ENCODE peak calls at places on chromosomes 1 and 21, in six cellular contexts. One of them, this sample, is unnamed.

GRCh38 chr1:84686203-84686602 is 4.1 kb downstream of the SSX2IP start:
- DNase-seq in H9: no peak
- DNase-seq in H1: no peak
- DNase-seq in mesenchymal stem cell: no peak
- DNase-seq in neuronal stem cell: no peak
- DNase-seq in IMR-90: no peak
- DNase-seq in this sample: no peak

GRCh38 chr1:226525750-226526149 is 22.8 kb upstream of the STUM start:
- DNase-seq in mesenchymal stem cell: no peak
- DNase-seq in neuronal stem cell: no peak
- DNase-seq in IMR-90: peak
- DNase-seq in H9: no peak
- DNase-seq in H1: no peak
- DNase-seq in this sample: no peak

GRCh38 chr1:168664069-168664834 is 64.8 kb downstream of the DPT start:
- DNase-seq in IMR-90: no peak
- DNase-seq in H1: no peak
- DNase-seq in H9: no peak
- DNase-seq in mesenchymal stem cell: no peak
- DNase-seq in neuronal stem cell: no peak
- DNase-seq in this sample: no peak

GRCh38 chr21:39029086-39029772 is 154.0 kb downstream of the PSMG1 start:
- DNase-seq in H9: no peak
- DNase-seq in H1: no peak
- DNase-seq in neuronal stem cell: no peak
- DNase-seq in mesenchymal stem cell: peak
- DNase-seq in IMR-90: peak
- DNase-seq in this sample: no peak

GRCh38 chr21:42056996-42057689 is 14.0 kb upstream of the UMODL1 start:
- DNase-seq in IMR-90: peak
- DNase-seq in H1: no peak
- DNase-seq in mesenchymal stem cell: peak
- DNase-seq in H9: no peak
- DNase-seq in neuronal stem cell: no peak
- DNase-seq in this sample: peak

GRCh38 chr1:25484533-25484932 is 53.8 kb downstream of the MACO1 start:
- DNase-seq in IMR-90: no peak
- DNase-seq in mesenchymal stem cell: no peak
- DNase-seq in H1: no peak
- DNase-seq in neuronal stem cell: no peak
- DNase-seq in H9: no peak
- DNase-seq in this sample: no peak

GRCh38 chr1:155912056-155912536 is 947 bp upstream of the RIT1 start:
- DNase-seq in mesenchymal stem cell: no peak
- DNase-seq in IMR-90: no peak
- DNase-seq in H1: no peak
- DNase-seq in H9: peak
- DNase-seq in neuronal stem cell: no peak
- DNase-seq in this sample: peak

GRCh38 chr1:33007190-33008050 is 29.3 kb downstream of the AK2 start:
- DNase-seq in H1: no peak
- DNase-seq in IMR-90: peak
- DNase-seq in H9: no peak
- DNase-seq in mesenchymal stem cell: peak
- DNase-seq in neuronal stem cell: no peak
- DNase-seq in this sample: peak

GRCh38 chr1:231778009-231778719 is 151.6 kb downstream of the DISC1 start:
- DNase-seq in mesenchymal stem cell: peak
- DNase-seq in H9: no peak
- DNase-seq in H1: no peak
- DNase-seq in neuronal stem cell: no peak
- DNase-seq in IMR-90: peak
- DNase-seq in this sample: peak

GRCh38 chr21:37452222-37452621 is 85.6 kb downstream of the DYRK1A start:
- DNase-seq in neuronal stem cell: no peak
- DNase-seq in mesenchymal stem cell: peak
- DNase-seq in H1: no peak
- DNase-seq in H9: no peak
- DNase-seq in IMR-90: peak
- DNase-seq in this sample: no peak

GRCh38 chr1:53462213-53462612 is 3.0 kb downstream of the DMRTB1 start:
- DNase-seq in mesenchymal stem cell: no peak
- DNase-seq in H1: no peak
- DNase-seq in H9: no peak
- DNase-seq in neuronal stem cell: no peak
- DNase-seq in IMR-90: no peak
- DNase-seq in this sample: no peak

GRCh38 chr1:85611390-85611789 is 30.8 kb downstream of the CCN1 start:
- DNase-seq in mesenchymal stem cell: peak
- DNase-seq in H1: no peak
- DNase-seq in H9: no peak
- DNase-seq in IMR-90: peak
- DNase-seq in neuronal stem cell: no peak
- DNase-seq in this sample: peak

GRCh38 chr1:6961905-6962304 is 176.7 kb downstream of the CAMTA1 start:
- DNase-seq in mesenchymal stem cell: no peak
- DNase-seq in H1: peak
- DNase-seq in neuronal stem cell: peak
- DNase-seq in IMR-90: no peak
- DNase-seq in H9: no peak
- DNase-seq in this sample: no peak

GRCh38 chr1:113223040-113223439 is 150.0 kb downstream of the LRIG2 start:
- DNase-seq in H1: no peak
- DNase-seq in H9: no peak
- DNase-seq in neuronal stem cell: no peak
- DNase-seq in IMR-90: no peak
- DNase-seq in mesenchymal stem cell: no peak
- DNase-seq in this sample: no peak

GRCh38 chr1:180586671-180587155 is 27.9 kb downstream of the OVAAL start:
- DNase-seq in IMR-90: peak
- DNase-seq in mesenchymal stem cell: peak
- DNase-seq in neuronal stem cell: no peak
- DNase-seq in H9: no peak
- DNase-seq in H1: no peak
- DNase-seq in this sample: peak

GRCh38 chr1:81377406-81377805 is 423.3 kb upstream of the ADGRL2 start:
- DNase-seq in H9: peak
- DNase-seq in IMR-90: no peak
- DNase-seq in H1: no peak
- DNase-seq in mesenchymal stem cell: no peak
- DNase-seq in neuronal stem cell: no peak
- DNase-seq in this sample: no peak

GRCh38 chr1:18957532-18958295 is 1.2 kb upstream of the IFFO2 start:
- DNase-seq in H9: no peak
- DNase-seq in IMR-90: no peak
- DNase-seq in H1: no peak
- DNase-seq in mesenchymal stem cell: no peak
- DNase-seq in neuronal stem cell: no peak
- DNase-seq in this sample: no peak

GRCh38 chr1:43703836-43704235 is 3.5 kb upstream of the ST3GAL3 start:
- DNase-seq in H1: no peak
- DNase-seq in H9: no peak
- DNase-seq in neuronal stem cell: no peak
- DNase-seq in mesenchymal stem cell: no peak
- DNase-seq in IMR-90: peak
- DNase-seq in this sample: no peak

GRCh38 chr1:100268202-100268601 is 2.2 kb downstream of the RTCA start:
- DNase-seq in H1: no peak
- DNase-seq in H9: no peak
- DNase-seq in mesenchymal stem cell: no peak
- DNase-seq in neuronal stem cell: no peak
- DNase-seq in IMR-90: no peak
- DNase-seq in this sample: no peak

GRCh38 chr1:72938408-72938807 is 656.1 kb upstream of the NEGR1 start:
- DNase-seq in H1: no peak
- DNase-seq in IMR-90: no peak
- DNase-seq in H9: no peak
- DNase-seq in neuronal stem cell: no peak
- DNase-seq in mesenchymal stem cell: no peak
- DNase-seq in this sample: no peak

GRCh38 chr1:24294757-24295371 is 24.3 kb upstream of the GRHL3 start:
- DNase-seq in neuronal stem cell: no peak
- DNase-seq in mesenchymal stem cell: peak
- DNase-seq in H9: no peak
- DNase-seq in H1: no peak
- DNase-seq in IMR-90: no peak
- DNase-seq in this sample: no peak

GRCh38 chr1:13808729-13809131 is 108.7 kb downstream of the PRDM2 start:
- DNase-seq in neuronal stem cell: no peak
- DNase-seq in H1: no peak
- DNase-seq in H9: no peak
- DNase-seq in mesenchymal stem cell: peak
- DNase-seq in IMR-90: peak
- DNase-seq in this sample: no peak

GRCh38 chr21:37072239-37072987 is 458 bp downstream of the PIGP start:
- DNase-seq in H9: no peak
- DNase-seq in mesenchymal stem cell: peak
- DNase-seq in neuronal stem cell: no peak
- DNase-seq in IMR-90: peak
- DNase-seq in H1: no peak
- DNase-seq in this sample: peak

GRCh38 chr21:46607605-46608004 is 2.7 kb upstream of the S100B start:
- DNase-seq in IMR-90: no peak
- DNase-seq in H9: no peak
- DNase-seq in mesenchymal stem cell: no peak
- DNase-seq in H1: no peak
- DNase-seq in neuronal stem cell: no peak
- DNase-seq in this sample: no peak

GRCh38 chr21:46604975-46605758 is at the start of gene S100B:
- DNase-seq in mesenchymal stem cell: no peak
- DNase-seq in H9: peak
- DNase-seq in H1: no peak
- DNase-seq in IMR-90: no peak
- DNase-seq in neuronal stem cell: no peak
- DNase-seq in this sample: no peak

GRCh38 chr21:46605759-46606426 is 1.0 kb upstream of the S100B start:
- DNase-seq in H9: no peak
- DNase-seq in IMR-90: no peak
- DNase-seq in mesenchymal stem cell: no peak
- DNase-seq in neuronal stem cell: no peak
- DNase-seq in H1: no peak
- DNase-seq in this sample: no peak

GRCh38 chr21:46604329-46604974 is 430 bp downstream of the S100B start:
- DNase-seq in mesenchymal stem cell: no peak
- DNase-seq in IMR-90: no peak
- DNase-seq in H9: no peak
- DNase-seq in neuronal stem cell: no peak
- DNase-seq in H1: no peak
- DNase-seq in this sample: no peak

DNA sequence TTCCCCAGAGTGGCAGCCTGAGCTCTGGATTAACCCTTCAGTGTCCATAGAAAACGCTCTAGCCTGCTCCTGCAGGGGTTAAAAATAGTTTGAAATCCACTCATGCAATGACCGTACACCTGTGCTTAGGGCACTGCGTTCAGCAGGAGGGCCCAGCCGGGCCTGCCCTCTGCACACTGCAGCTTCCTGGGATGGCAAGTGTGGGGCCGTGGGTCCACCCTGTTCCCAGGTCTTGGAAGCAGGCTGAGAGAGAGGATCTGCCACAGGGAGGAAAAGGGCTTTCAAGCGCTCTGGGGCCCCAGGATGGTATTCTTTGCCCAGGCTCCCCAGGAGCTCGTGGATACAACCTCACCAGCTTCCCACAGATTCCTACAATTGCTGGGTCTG is 1.5 kb upstream of the S100B start:
- DNase-seq in H9: no peak
- DNase-seq in H1: no peak
- DNase-seq in mesenchymal stem cell: no peak
- DNase-seq in neuronal stem cell: no peak
- DNase-seq in IMR-90: no peak
- DNase-seq in this sample: no peak
- H3K14ac ChIP-seq in H9: no peak
- H3K14ac ChIP-seq in H1: no peak
- H3K14ac ChIP-seq in mesenchymal stem cell: no peak
- H3K14ac ChIP-seq in neuronal stem cell: no peak
- H3K14ac ChIP-seq in IMR-90: no peak
- H3K14ac ChIP-seq in this sample: no peak

GRCh38 chr1:48875736-48876135 is 99.0 kb upstream of the BEND5 start:
- DNase-seq in mesenchymal stem cell: no peak
- DNase-seq in H9: no peak
- DNase-seq in neuronal stem cell: no peak
- DNase-seq in H1: no peak
- DNase-seq in IMR-90: no peak
- DNase-seq in this sample: no peak
- H3K14ac ChIP-seq in mesenchymal stem cell: no peak
- H3K14ac ChIP-seq in H9: no peak
- H3K14ac ChIP-seq in neuronal stem cell: no peak
- H3K14ac ChIP-seq in H1: no peak
- H3K14ac ChIP-seq in IMR-90: no peak
- H3K14ac ChIP-seq in this sample: no peak

DNA sequence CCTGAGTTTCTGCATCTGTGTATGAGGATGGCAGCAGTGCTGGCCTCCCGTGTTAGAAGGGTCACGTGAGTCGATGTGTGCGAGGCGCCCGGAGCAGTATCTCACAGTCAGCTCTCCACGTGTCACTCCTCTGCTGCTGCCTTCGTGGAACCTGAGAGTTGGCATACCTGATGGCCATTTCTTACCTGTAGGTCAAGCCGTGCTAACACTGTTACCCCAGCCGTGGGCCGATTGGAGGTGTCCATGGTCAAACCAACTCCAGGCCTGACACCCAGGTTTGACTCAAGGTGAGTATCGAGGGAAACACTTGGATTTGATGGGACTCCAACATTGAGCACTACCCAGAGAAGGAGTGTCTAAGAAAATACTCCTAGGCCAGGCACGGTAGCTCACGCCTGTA is 10.7 kb downstream of the CDCA8 start:
- DNase-seq in mesenchymal stem cell: no peak
- DNase-seq in neuronal stem cell: no peak
- DNase-seq in H1: no peak
- DNase-seq in H9: no peak
- DNase-seq in IMR-90: no peak
- DNase-seq in this sample: no peak
- H3K14ac ChIP-seq in mesenchymal stem cell: no peak
- H3K14ac ChIP-seq in neuronal stem cell: no peak
- H3K14ac ChIP-seq in H1: no peak
- H3K14ac ChIP-seq in H9: no peak
- H3K14ac ChIP-seq in IMR-90: no peak
- H3K14ac ChIP-seq in this sample: no peak

DNA sequence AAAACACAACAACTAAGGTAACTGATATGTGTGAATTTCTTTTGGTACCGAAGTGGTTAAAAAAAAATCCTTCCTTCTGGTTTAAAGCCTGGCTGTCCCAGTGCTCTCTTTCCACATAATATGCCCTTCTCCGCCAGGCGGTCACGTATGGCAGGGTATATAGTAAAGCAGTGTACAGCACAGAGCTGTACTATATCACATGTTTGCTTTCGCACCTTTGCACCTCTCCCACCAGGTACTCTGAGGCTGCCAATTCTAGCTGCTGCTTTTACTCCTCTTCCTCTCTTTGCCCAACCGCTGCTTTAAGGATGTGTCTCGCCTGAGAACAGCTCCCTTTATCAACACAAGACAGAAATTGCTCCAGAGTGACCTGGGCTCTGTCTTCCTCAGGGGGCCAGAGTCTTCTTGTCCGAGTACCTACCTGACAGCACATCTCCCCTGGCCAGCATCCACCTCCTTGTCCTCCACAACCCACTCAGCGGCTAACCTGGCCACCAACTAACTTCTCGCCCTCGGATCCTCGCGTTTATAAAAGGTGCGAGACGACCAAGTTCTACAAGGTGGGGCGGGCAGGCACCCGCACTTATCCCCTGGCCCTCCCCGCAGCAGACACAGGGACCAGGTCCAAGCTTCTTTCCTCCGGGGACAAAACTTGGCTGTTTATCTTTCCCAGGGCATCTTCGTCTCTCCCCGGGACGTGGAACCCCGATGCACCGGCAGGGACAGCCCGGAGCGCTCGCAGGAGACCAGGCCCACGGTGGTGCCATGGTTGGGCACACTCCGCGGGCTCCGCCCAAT is 1.6 kb downstream of the COLGALT2 start:
- DNase-seq in H1: no peak
- DNase-seq in H9: no peak
- DNase-seq in mesenchymal stem cell: no peak
- DNase-seq in IMR-90: no peak
- DNase-seq in neuronal stem cell: no peak
- DNase-seq in this sample: no peak
- H3K14ac ChIP-seq in H1: no peak
- H3K14ac ChIP-seq in H9: no peak
- H3K14ac ChIP-seq in mesenchymal stem cell: no peak
- H3K14ac ChIP-seq in IMR-90: peak
- H3K14ac ChIP-seq in neuronal stem cell: no peak
- H3K14ac ChIP-seq in this sample: no peak

This sample was measured in trophoblast cell.